ENCODE peak calls at places on chromosomes 11 and 22, in four cellular contexts. J is midbrain; H is NCI-H510A treated with DMSO at 0.1 percent for 48 hours; A is activated CD8-positive, alpha-beta memory T cell treated with anti-CD3 and anti-CD28 coated beads, Interleukin-2, amount 10 ng/mL, durations not matched to agents 7 days and 5 days. E is an unnamed sample.

GRCh38 chr11:69778373-69778772 is 3.2 kb upstream of the FGF4 start:
- DNase-seq in H (no peak), J (no peak), A (no peak), E (no peak)

GRCh38 chr11:2209900-2210321 is 38.3 kb upstream of the TH start:
- DNase-seq in H (no peak), A (peak; percentile 27), J (no peak), E (no peak)

GRCh38 chr22:27995801-27996528 is 76.9 kb upstream of the PITPNB start:
- DNase-seq in J (no peak), A (no peak), H (no peak), E (no peak)

GRCh38 chr22:32591620-32592019 is 117.0 kb downstream of the FBXO7 start:
- DNase-seq in H (no peak), A (no peak), J (no peak), E (no peak)

GRCh38 chr11:104060004-104060403 is 23.6 kb downstream of the DDI1 start:
- DNase-seq in A (no peak), J (no peak), H (no peak), E (no peak)

GRCh38 chr11:17544181-17544622 is at the start of gene USH1C:
- DNase-seq in H (no peak), J (no peak), A (no peak), E (no peak)

GRCh38 chr11:65872555-65873279 is at the start of gene EFEMP2:
- DNase-seq in H (no peak), A (no peak), J (no peak), E (no peak)

GRCh38 chr22:48334971-48335370 is 1492.7 kb downstream of the BRD1 start:
- DNase-seq in J (no peak), H (no peak), A (no peak), E (no peak)

GRCh38 chr11:14566331-14567063 is 46.3 kb upstream of the PSMA1 start:
- DNase-seq in H (peak; percentile 54), J (no peak), A (no peak), E (no peak)

E was measured in GM12892.